ENCODE peak calls at places on chromosomes 16 and 17, in six cellular contexts. Z is neuronal stem cell, V is tibial nerve, C is thoracic aorta, D is small intestine, T is upper lobe of right lung. O is an unnamed sample.

GRCh38 chr16:57622361-57623250 is 5.8 kb upstream of the ADGRG1 start:
- DNase-seq in T (peak; percentile 61), V (no peak), Z (no peak), D (peak; percentile 14), C (no peak), O (peak; percentile 26)

GRCh38 chr17:1031711-1032110 is 34.8 kb downstream of the TIMM22 start:
- DNase-seq in D (no peak), Z (peak; percentile 45), C (no peak), T (no peak), V (no peak), O (peak; percentile 64)

GRCh38 chr16:19860146-19861030 is 24.3 kb downstream of the GPRC5B start:
- DNase-seq in T (no peak), Z (no peak), V (no peak), D (no peak), C (no peak), O (peak; percentile 26)

GRCh38 chr17:31566247-31566991 is 174.9 kb downstream of the RAB11FIP4 start:
- DNase-seq in V (no peak), Z (no peak), T (no peak), C (no peak), D (no peak), O (no peak)

GRCh38 chr16:12801511-12802042 is 2.1 kb downstream of the CPPED1 start:
- DNase-seq in Z (no peak), T (no peak), V (no peak), C (no peak), D (no peak), O (no peak)

GRCh38 chr17:77049440-77049839 is 91.3 kb upstream of the SEC14L1 start:
- DNase-seq in T (no peak), Z (no peak), V (no peak), C (no peak), D (no peak), O (no peak)

GRCh38 chr16:5867250-5867649 is 769.7 kb upstream of the EEF2KMT start:
- DNase-seq in C (no peak), Z (no peak), T (no peak), V (no peak), D (no peak), O (no peak)

GRCh38 chr16:57590654-57591085 is 37.8 kb upstream of the ADGRG1 start:
- DNase-seq in V (no peak), C (no peak), T (no peak), D (no peak), Z (no peak), O (no peak)

GRCh38 chr16:67927131-67927941 is 4.3 kb downstream of the CTRL start:
- DNase-seq in T (no peak), D (no peak), V (peak; percentile 10), Z (no peak), C (no peak), O (no peak)

GRCh38 chr16:79776243-79776884 is 175.8 kb upstream of the MAF start:
- DNase-seq in D (peak; percentile 12), V (no peak), Z (no peak), T (no peak), C (no peak), O (no peak)

GRCh38 chr17:57551321-57552079 is 193.6 kb downstream of the CCDC182 start:
- DNase-seq in Z (no peak), V (no peak), C (no peak), D (no peak), T (no peak), O (no peak)

GRCh38 chr17:76497979-76498885 is 3.0 kb downstream of the RHBDF2 start:
- DNase-seq in Z (no peak), V (peak; percentile 45), C (peak; percentile 38), D (peak; percentile 60), T (peak; percentile 86), O (peak; percentile 48)

GRCh38 chr16:50473375-50473945 is 74.7 kb upstream of the NKD1 start:
- DNase-seq in D (no peak), C (no peak), V (no peak), Z (no peak), T (no peak), O (no peak)

GRCh38 chr17:61594294-61594825 is 3.3 kb upstream of the NACA2 start:
- DNase-seq in V (no peak), Z (no peak), T (no peak), C (no peak), D (no peak), O (no peak)

GRCh38 chr16:79284760-79285159 is 315.8 kb downstream of the MAF start:
- DNase-seq in T (no peak), Z (no peak), D (no peak), V (no peak), C (no peak), O (no peak)

GRCh38 chr17:36993227-36993626 is 44.5 kb downstream of the AATF start:
- DNase-seq in C (no peak), T (no peak), Z (no peak), V (no peak), D (no peak), O (no peak)

GRCh38 chr16:84820305-84820684 is 510 bp downstream of the CRISPLD2 start:
- DNase-seq in V (no peak), D (no peak), Z (no peak), T (no peak), C (no peak), O (no peak)

GRCh38 chr17:36920032-36921000 is 17.0 kb upstream of the LHX1 start:
- DNase-seq in V (no peak), C (no peak), Z (no peak), T (no peak), D (no peak), O (no peak)

GRCh38 chr16:75805946-75806345 is 79.7 kb upstream of the CPHXL start:
- DNase-seq in T (no peak), V (no peak), D (no peak), Z (no peak), C (no peak), O (no peak)

GRCh38 chr16:27311449-27311831 is 2.3 kb upstream of the IL4R start:
- DNase-seq in T (no peak), D (no peak), Z (no peak), C (no peak), V (no peak), O (no peak)

GRCh38 chr17:2958706-2959222 is 104.6 kb downstream of the OR1D5 start:
- DNase-seq in Z (no peak), T (peak; percentile 10), D (no peak), C (no peak), V (no peak), O (no peak)

DNA sequence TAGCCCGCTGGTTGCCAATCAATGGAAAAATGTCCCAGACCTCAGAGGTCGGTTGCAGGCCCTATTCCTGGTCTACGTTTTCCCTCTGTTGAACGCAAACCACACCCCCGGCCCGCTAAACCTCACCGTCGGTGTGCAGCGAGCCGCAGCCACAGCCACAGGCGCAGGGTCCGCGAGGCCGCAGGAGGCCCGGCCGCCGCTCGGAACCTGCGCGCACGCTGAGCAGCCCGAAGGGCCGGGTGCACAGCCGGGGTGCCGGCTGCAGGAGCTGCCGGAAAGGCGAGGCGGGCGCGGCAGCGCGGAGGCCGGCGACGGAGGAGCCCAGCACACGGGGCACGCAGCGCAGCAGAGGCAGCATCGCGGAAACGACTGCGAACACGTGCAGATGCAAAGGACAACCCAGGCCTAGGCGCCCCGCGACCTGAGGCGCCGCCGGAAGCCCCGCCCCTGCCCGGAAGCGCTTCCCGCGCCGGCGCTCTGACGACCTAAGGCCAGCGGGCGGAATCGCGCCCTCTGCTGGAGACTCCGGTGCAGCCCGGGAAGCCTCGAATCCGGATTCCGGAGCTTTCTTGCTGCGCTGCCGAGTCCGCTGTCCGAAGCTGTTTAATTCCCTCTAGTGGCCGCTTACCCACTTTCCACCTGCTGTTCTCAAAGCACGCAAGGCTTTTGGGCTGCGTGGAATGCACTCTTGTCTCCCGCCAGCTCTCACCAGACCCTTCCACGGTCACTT is at the start of gene C1QBP:
- DNase-seq in C (peak; percentile 47), D (peak; percentile 92), Z (peak; percentile 93), T (peak; percentile 95), V (peak; percentile 80), O (peak; percentile 87)
- H3K4me3 ChIP-seq in C (peak within 1 kb of the TSS; percentile 77), D (peak within 1 kb of the TSS; percentile 86), Z (peak within 1 kb of the TSS; percentile 99), T (peak within 1 kb of the TSS; percentile 73), V (peak within 1 kb of the TSS; percentile 79), O (peak within 1 kb of the TSS; percentile 98)

DNA sequence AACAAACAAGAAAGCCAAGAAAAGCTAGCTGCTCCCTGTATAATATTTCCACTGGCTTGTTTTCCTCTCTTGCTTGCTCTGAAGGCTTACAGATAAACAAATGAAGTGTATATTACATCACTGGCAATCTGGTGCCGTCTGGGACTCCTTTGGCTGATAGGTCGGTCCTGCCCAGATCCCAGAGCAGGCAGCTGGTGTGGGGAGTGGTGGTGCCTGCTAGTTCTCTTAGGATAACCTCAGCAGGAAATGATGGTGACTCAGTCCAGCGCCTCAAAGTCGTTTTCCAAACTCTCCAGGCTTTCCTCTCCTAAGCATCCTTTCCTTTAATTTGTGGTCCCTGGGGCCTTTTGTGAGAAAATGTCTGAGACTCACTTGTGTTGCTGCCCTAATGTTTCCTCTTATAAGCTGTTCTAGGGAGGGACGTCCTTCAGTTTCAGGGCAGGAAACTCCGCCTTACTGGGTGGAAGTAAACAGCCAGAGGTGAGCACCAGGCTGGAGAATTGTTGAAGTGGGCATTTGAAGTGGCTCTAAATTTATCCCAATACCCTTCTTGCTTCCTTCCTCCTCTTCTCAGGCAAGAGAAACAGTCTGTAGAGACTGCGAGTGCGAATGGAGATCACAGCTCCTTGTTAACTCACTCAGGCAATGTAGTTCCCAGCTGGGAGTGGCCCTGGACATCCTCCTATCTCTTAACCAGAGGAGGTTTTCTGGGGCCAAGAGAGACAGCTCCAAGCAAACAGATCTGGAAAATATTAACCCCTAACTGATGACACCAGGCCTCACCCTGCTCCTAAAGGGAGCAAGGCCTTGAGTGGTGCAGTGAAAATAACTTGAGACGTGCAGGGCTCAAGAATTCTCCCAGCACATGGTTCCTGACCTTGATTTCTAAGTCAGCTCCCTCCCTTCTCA is 34.9 kb downstream of the CD300LF start:
- DNase-seq in T (no peak), C (no peak), V (peak; percentile 38), Z (no peak), D (peak; percentile 13), O (no peak)
- H3K27ac ChIP-seq in T (peak overlapping the region; percentile 3), C (no peak overlapping the region), V (no peak overlapping the region), Z (no peak overlapping the region), D (no peak overlapping the region), O (no peak overlapping the region)

DNA sequence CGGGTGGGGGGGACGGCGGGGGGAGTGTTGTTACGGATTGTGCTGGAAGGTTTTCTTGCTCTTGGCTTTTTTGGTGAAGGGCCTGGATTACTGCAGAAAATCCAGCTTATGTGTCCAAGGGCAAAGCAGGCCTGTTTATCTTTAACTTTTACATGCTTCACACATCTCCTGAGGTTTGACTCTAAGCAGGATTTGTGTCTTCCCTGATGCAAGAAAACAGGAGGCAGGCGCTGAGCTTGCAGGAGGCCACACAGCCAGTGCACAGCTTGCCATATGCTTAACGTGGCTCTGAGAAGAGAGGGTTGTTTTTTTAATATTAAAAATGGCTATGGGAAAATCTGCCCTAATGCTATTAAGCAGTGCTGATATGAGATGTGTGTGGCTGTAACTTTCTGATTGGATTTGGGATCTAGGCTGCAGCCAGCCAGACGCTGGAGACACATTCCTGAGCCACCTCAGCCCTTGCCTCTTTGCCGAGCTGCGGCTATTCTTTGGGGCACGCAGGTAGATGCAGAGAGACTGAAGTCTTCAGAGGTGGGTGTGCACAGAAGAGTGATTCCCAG is 20.4 kb upstream of the RPTOR start:
- DNase-seq in D (no peak), Z (no peak), C (no peak), T (no peak), V (no peak), O (no peak)
- H3K27me3 ChIP-seq in D (no peaks in the 10 kb centered on the region), Z (peaks cover 48% of the 10 kb centered on the region), C (no peaks in the 10 kb centered on the region), T (peaks cover 3% of the 10 kb centered on the region), V (peaks cover 12% of the 10 kb centered on the region), O (no peaks in the 10 kb centered on the region)

DNA sequence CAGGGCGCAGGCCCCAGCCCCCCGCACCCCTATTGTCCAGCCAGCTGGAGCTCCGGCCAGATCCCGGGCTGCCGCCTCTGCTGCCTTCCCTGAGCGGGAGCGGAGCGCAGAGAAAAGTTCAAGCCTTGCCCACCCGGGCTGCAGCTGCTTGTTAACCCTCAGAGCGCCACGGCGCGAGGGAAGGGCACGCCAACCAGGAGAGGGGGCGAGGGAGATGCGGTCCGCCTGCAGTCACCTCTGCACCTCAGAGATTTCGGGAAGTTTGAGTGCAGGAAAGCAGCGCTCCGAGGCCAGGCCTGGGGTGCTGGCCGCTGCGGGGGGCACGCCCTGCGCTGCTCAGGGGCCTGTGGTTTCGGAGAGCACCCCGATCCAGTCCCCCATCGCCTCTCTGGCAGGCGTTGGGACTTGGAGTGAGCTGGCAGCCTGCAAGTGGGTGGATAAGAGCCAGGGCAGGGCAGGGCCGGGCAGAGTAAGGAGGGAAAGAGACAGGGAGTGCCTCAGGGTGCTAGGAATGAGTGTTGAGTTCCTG is 1.1 kb downstream of the CDH13 start:
- DNase-seq in V (no peak), Z (no peak), T (no peak), C (no peak), D (peak; percentile 27), O (no peak)
- H3K4me3 ChIP-seq in V (peak overlapping the region; percentile 30), Z (peak overlapping the region; percentile 81), T (peak overlapping the region; percentile 46), C (peak overlapping the region; percentile 85), D (peak overlapping the region; percentile 42), O (peak overlapping the region; percentile 62)

O was measured in dorsolateral prefrontal cortex.